ENCODE peak calls at places on chromosomes 11 and 22, in five cellular contexts. E is amygdala, N is NCI-H1092 treated with DMSO at 0.1 percent for 48 hours, X is WERI-Rb-1, C is EL. O is an unnamed sample.

GRCh38 chr11:68904458-68904847 is 762 bp downstream of the IGHMBP2 start:
- DNase-seq in X (peak; percentile 23), E (no peak), C (no peak), N (peak; percentile 47), O (no peak)

GRCh38 chr22:49904040-49904369 is 14.2 kb downstream of the ALG12 start:
- DNase-seq in N (no peak), C (no peak), E (no peak), X (no peak), O (no peak)

GRCh38 chr11:131688056-131688693 is 317.8 kb downstream of the NTM start:
- DNase-seq in E (no peak), N (peak; percentile 37), X (peak; percentile 54), C (peak; percentile 53), O (peak; percentile 36)

GRCh38 chr11:3002871-3003270 is 10.7 kb upstream of the NAP1L4 start:
- DNase-seq in E (no peak), N (no peak), X (no peak), C (no peak), O (no peak)

GRCh38 chr11:61966673-61967176 is 709 bp downstream of the FTH1 start:
- DNase-seq in E (no peak), N (peak; percentile 40), C (peak; percentile 45), X (peak; percentile 31), O (no peak)

GRCh38 chr11:7512525-7513209 is 1.1 kb upstream of the PPFIBP2 start:
- DNase-seq in N (no peak), X (peak; percentile 30), E (peak; percentile 13), C (peak; percentile 34), O (peak; percentile 73)

GRCh38 chr11:17145972-17146371 is 61.8 kb downstream of the PIK3C2A start:
- DNase-seq in X (no peak), E (no peak), N (no peak), C (no peak), O (no peak)

GRCh38 chr11:111540114-111540920 is at the start of gene LAYN:
- DNase-seq in N (peak; percentile 36), C (peak; percentile 83), X (no peak), E (peak; percentile 22), O (no peak)

GRCh38 chr11:5420993-5421392 is 918 bp upstream of the OR51Q1 start:
- DNase-seq in E (no peak), N (no peak), C (no peak), X (peak; percentile 56), O (no peak)

GRCh38 chr11:71179877-71180276 is 72.5 kb downstream of the SHANK2 start:
- DNase-seq in X (no peak), E (no peak), N (no peak), C (no peak), O (no peak)

GRCh38 chr11:92779746-92780145 is 189.7 kb upstream of the MTNR1B start:
- DNase-seq in X (no peak), C (no peak), N (no peak), E (no peak), O (no peak)

GRCh38 chr11:68314886-68315580 is 2.6 kb downstream of the LRP5 start:
- DNase-seq in E (no peak), C (peak; percentile 57), N (no peak), X (no peak), O (no peak)

GRCh38 chr22:31192513-31192912 is 19.6 kb upstream of the LIMK2 start:
- DNase-seq in C (no peak), X (no peak), E (no peak), N (no peak), O (no peak)

GRCh38 chr11:83566948-83567347 is 280.8 kb upstream of the CCDC90B start:
- DNase-seq in C (peak; percentile 56), E (no peak), N (no peak), X (no peak), O (no peak)

GRCh38 chr11:62908468-62909072 is 12.6 kb downstream of the CHRM1 start:
- DNase-seq in C (no peak), E (no peak), N (no peak), X (no peak), O (no peak)

GRCh38 chr11:124199702-124200101 is 16.6 kb downstream of the OR10D3 start:
- DNase-seq in X (no peak), E (no peak), N (no peak), C (peak; percentile 4), O (no peak)

GRCh38 chr22:33303109-33303508 is 244.9 kb upstream of the SYN3 start:
- DNase-seq in N (no peak), E (no peak), X (no peak), C (no peak), O (no peak)

GRCh38 chr22:37208401-37209139 is 3.7 kb downstream of the SSTR3 start:
- DNase-seq in C (no peak), E (no peak), X (peak; percentile 43), N (no peak), O (no peak)

GRCh38 chr11:73040046-73040445 is 102.1 kb downstream of the FCHSD2 start:
- DNase-seq in X (no peak), N (no peak), E (no peak), C (no peak), O (no peak)

GRCh38 chr22:47597041-47597440 is 834.6 kb downstream of the TBC1D22A start:
- DNase-seq in E (no peak), N (no peak), X (no peak), C (no peak), O (no peak)

GRCh38 chr11:18696638-18697225 is 1.8 kb upstream of the TMEM86A start:
- DNase-seq in C (peak; percentile 53), X (no peak), E (no peak), N (no peak), O (no peak)

GRCh38 chr11:36360833-36361232 is 64.7 kb downstream of the PRR5L start:
- DNase-seq in N (no peak), E (no peak), X (no peak), C (peak; percentile 26), O (no peak)

GRCh38 chr11:116230453-116230852 is 542.3 kb downstream of the BUD13 start:
- DNase-seq in X (no peak), N (no peak), C (no peak), E (no peak), O (no peak)

GRCh38 chr11:69909561-69910518 is 90.6 kb upstream of the FGF3 start:
- DNase-seq in C (no peak), N (no peak), X (no peak), E (no peak), O (no peak)